ENCODE peak calls at places on chromosomes 1 and 21, in nine cellular contexts. One of them, this sample, is unnamed.

GRCh38 chr1:184986250-184986649 is 11.9 kb upstream of the NIBAN1 start:
- DNase-seq in iris pigment epithelial cell: peak
- DNase-seq in NCI-H2171: no peak
- DNase-seq in stimulated activated CD4-positive, alpha-beta T cell treated with anti-CD3 and anti-CD28 coated beads, TNF-alpha, amount 100 ng/mL, for 4 hours: no peak
- DNase-seq in cardiac muscle cell: peak
- DNase-seq in cardiac fibroblast: peak
- DNase-seq in transverse colon: no peak
- DNase-seq in GM06990: no peak
- DNase-seq in A549: peak
- DNase-seq in this sample: peak

GRCh38 chr1:86788300-86789206 is 84.2 kb downstream of the SH3GLB1 start:
- DNase-seq in iris pigment epithelial cell: peak
- DNase-seq in NCI-H2171: no peak
- DNase-seq in stimulated activated CD4-positive, alpha-beta T cell treated with anti-CD3 and anti-CD28 coated beads, TNF-alpha, amount 100 ng/mL, for 4 hours: no peak
- DNase-seq in cardiac muscle cell: peak
- DNase-seq in cardiac fibroblast: peak
- DNase-seq in transverse colon: no peak
- DNase-seq in GM06990: no peak
- DNase-seq in A549: peak
- DNase-seq in this sample: peak

GRCh38 chr1:119068427-119068826 is 72.0 kb downstream of the WARS2 start:
- DNase-seq in iris pigment epithelial cell: no peak
- DNase-seq in NCI-H2171: no peak
- DNase-seq in stimulated activated CD4-positive, alpha-beta T cell treated with anti-CD3 and anti-CD28 coated beads, TNF-alpha, amount 100 ng/mL, for 4 hours: no peak
- DNase-seq in cardiac muscle cell: no peak
- DNase-seq in cardiac fibroblast: no peak
- DNase-seq in transverse colon: no peak
- DNase-seq in GM06990: no peak
- DNase-seq in A549: no peak
- DNase-seq in this sample: no peak

GRCh38 chr1:78145105-78145580 is 99.4 kb downstream of the GIPC2 start:
- DNase-seq in iris pigment epithelial cell: peak
- DNase-seq in NCI-H2171: no peak
- DNase-seq in stimulated activated CD4-positive, alpha-beta T cell treated with anti-CD3 and anti-CD28 coated beads, TNF-alpha, amount 100 ng/mL, for 4 hours: no peak
- DNase-seq in cardiac muscle cell: peak
- DNase-seq in cardiac fibroblast: peak
- DNase-seq in transverse colon: peak
- DNase-seq in GM06990: no peak
- DNase-seq in A549: peak
- DNase-seq in this sample: peak

GRCh38 chr21:35475768-35476167 is 426.7 kb upstream of the RUNX1 start:
- DNase-seq in iris pigment epithelial cell: peak
- DNase-seq in NCI-H2171: no peak
- DNase-seq in stimulated activated CD4-positive, alpha-beta T cell treated with anti-CD3 and anti-CD28 coated beads, TNF-alpha, amount 100 ng/mL, for 4 hours: no peak
- DNase-seq in cardiac muscle cell: peak
- DNase-seq in cardiac fibroblast: peak
- DNase-seq in transverse colon: no peak
- DNase-seq in GM06990: no peak
- DNase-seq in A549: no peak
- DNase-seq in this sample: peak

GRCh38 chr1:181424786-181425403 is 58.4 kb upstream of the CACNA1E start:
- DNase-seq in iris pigment epithelial cell: peak
- DNase-seq in NCI-H2171: peak
- DNase-seq in stimulated activated CD4-positive, alpha-beta T cell treated with anti-CD3 and anti-CD28 coated beads, TNF-alpha, amount 100 ng/mL, for 4 hours: peak
- DNase-seq in cardiac muscle cell: peak
- DNase-seq in cardiac fibroblast: peak
- DNase-seq in transverse colon: peak
- DNase-seq in GM06990: peak
- DNase-seq in A549: peak
- DNase-seq in this sample: peak

GRCh38 chr21:35940074-35940927 is 120.0 kb downstream of the SETD4 start:
- DNase-seq in iris pigment epithelial cell: peak
- DNase-seq in NCI-H2171: no peak
- DNase-seq in stimulated activated CD4-positive, alpha-beta T cell treated with anti-CD3 and anti-CD28 coated beads, TNF-alpha, amount 100 ng/mL, for 4 hours: no peak
- DNase-seq in cardiac muscle cell: peak
- DNase-seq in cardiac fibroblast: peak
- DNase-seq in transverse colon: peak
- DNase-seq in GM06990: no peak
- DNase-seq in A549: peak
- DNase-seq in this sample: peak

GRCh38 chr1:68234094-68234493 is 1.8 kb upstream of the WLS start:
- DNase-seq in iris pigment epithelial cell: no peak
- DNase-seq in NCI-H2171: no peak
- DNase-seq in stimulated activated CD4-positive, alpha-beta T cell treated with anti-CD3 and anti-CD28 coated beads, TNF-alpha, amount 100 ng/mL, for 4 hours: no peak
- DNase-seq in cardiac muscle cell: no peak
- DNase-seq in cardiac fibroblast: no peak
- DNase-seq in transverse colon: no peak
- DNase-seq in GM06990: no peak
- DNase-seq in A549: no peak
- DNase-seq in this sample: no peak

GRCh38 chr1:7783178-7783711 is 846 bp upstream of the PER3 start:
- DNase-seq in iris pigment epithelial cell: peak
- DNase-seq in NCI-H2171: no peak
- DNase-seq in stimulated activated CD4-positive, alpha-beta T cell treated with anti-CD3 and anti-CD28 coated beads, TNF-alpha, amount 100 ng/mL, for 4 hours: no peak
- DNase-seq in cardiac muscle cell: peak
- DNase-seq in cardiac fibroblast: peak
- DNase-seq in transverse colon: peak
- DNase-seq in GM06990: peak
- DNase-seq in A549: peak
- DNase-seq in this sample: peak

GRCh38 chr1:192788184-192788583 is 20.7 kb upstream of the RGS2 start:
- DNase-seq in iris pigment epithelial cell: peak
- DNase-seq in NCI-H2171: no peak
- DNase-seq in stimulated activated CD4-positive, alpha-beta T cell treated with anti-CD3 and anti-CD28 coated beads, TNF-alpha, amount 100 ng/mL, for 4 hours: no peak
- DNase-seq in cardiac muscle cell: peak
- DNase-seq in cardiac fibroblast: peak
- DNase-seq in transverse colon: no peak
- DNase-seq in GM06990: no peak
- DNase-seq in A549: peak
- DNase-seq in this sample: no peak

GRCh38 chr1:77757066-77757584 is 2.5 kb downstream of the USP33 start:
- DNase-seq in iris pigment epithelial cell: no peak
- DNase-seq in NCI-H2171: no peak
- DNase-seq in stimulated activated CD4-positive, alpha-beta T cell treated with anti-CD3 and anti-CD28 coated beads, TNF-alpha, amount 100 ng/mL, for 4 hours: no peak
- DNase-seq in cardiac muscle cell: peak
- DNase-seq in cardiac fibroblast: no peak
- DNase-seq in transverse colon: no peak
- DNase-seq in GM06990: no peak
- DNase-seq in A549: no peak
- DNase-seq in this sample: no peak

GRCh38 chr1:73065585-73065984 is 783.2 kb upstream of the NEGR1 start:
- DNase-seq in iris pigment epithelial cell: no peak
- DNase-seq in NCI-H2171: no peak
- DNase-seq in stimulated activated CD4-positive, alpha-beta T cell treated with anti-CD3 and anti-CD28 coated beads, TNF-alpha, amount 100 ng/mL, for 4 hours: no peak
- DNase-seq in cardiac muscle cell: no peak
- DNase-seq in cardiac fibroblast: no peak
- DNase-seq in transverse colon: no peak
- DNase-seq in GM06990: no peak
- DNase-seq in A549: no peak
- DNase-seq in this sample: no peak

GRCh38 chr1:171313319-171313834 is 606 bp upstream of the FMO4 start:
- DNase-seq in iris pigment epithelial cell: no peak
- DNase-seq in NCI-H2171: no peak
- DNase-seq in stimulated activated CD4-positive, alpha-beta T cell treated with anti-CD3 and anti-CD28 coated beads, TNF-alpha, amount 100 ng/mL, for 4 hours: no peak
- DNase-seq in cardiac muscle cell: no peak
- DNase-seq in cardiac fibroblast: no peak
- DNase-seq in transverse colon: no peak
- DNase-seq in GM06990: no peak
- DNase-seq in A549: no peak
- DNase-seq in this sample: no peak

GRCh38 chr1:79323240-79324025 is 316.9 kb upstream of the ADGRL4 start:
- DNase-seq in iris pigment epithelial cell: peak
- DNase-seq in NCI-H2171: no peak
- DNase-seq in stimulated activated CD4-positive, alpha-beta T cell treated with anti-CD3 and anti-CD28 coated beads, TNF-alpha, amount 100 ng/mL, for 4 hours: no peak
- DNase-seq in cardiac muscle cell: peak
- DNase-seq in cardiac fibroblast: peak
- DNase-seq in transverse colon: no peak
- DNase-seq in GM06990: no peak
- DNase-seq in A549: peak
- DNase-seq in this sample: peak

GRCh38 chr1:59759156-59759925 is 55.4 kb upstream of the HOOK1 start:
- DNase-seq in iris pigment epithelial cell: peak
- DNase-seq in NCI-H2171: peak
- DNase-seq in stimulated activated CD4-positive, alpha-beta T cell treated with anti-CD3 and anti-CD28 coated beads, TNF-alpha, amount 100 ng/mL, for 4 hours: peak
- DNase-seq in cardiac muscle cell: peak
- DNase-seq in cardiac fibroblast: peak
- DNase-seq in transverse colon: peak
- DNase-seq in GM06990: peak
- DNase-seq in A549: peak
- DNase-seq in this sample: peak

GRCh38 chr1:10980841-10981727 is 31.4 kb upstream of the TARDBP start:
- DNase-seq in iris pigment epithelial cell: no peak
- DNase-seq in NCI-H2171: no peak
- DNase-seq in stimulated activated CD4-positive, alpha-beta T cell treated with anti-CD3 and anti-CD28 coated beads, TNF-alpha, amount 100 ng/mL, for 4 hours: no peak
- DNase-seq in cardiac muscle cell: peak
- DNase-seq in cardiac fibroblast: peak
- DNase-seq in transverse colon: no peak
- DNase-seq in GM06990: no peak
- DNase-seq in A549: no peak
- DNase-seq in this sample: no peak

GRCh38 chr1:8598783-8599182 is 218.7 kb downstream of the RERE start:
- DNase-seq in iris pigment epithelial cell: peak
- DNase-seq in NCI-H2171: no peak
- DNase-seq in stimulated activated CD4-positive, alpha-beta T cell treated with anti-CD3 and anti-CD28 coated beads, TNF-alpha, amount 100 ng/mL, for 4 hours: no peak
- DNase-seq in cardiac muscle cell: peak
- DNase-seq in cardiac fibroblast: no peak
- DNase-seq in transverse colon: no peak
- DNase-seq in GM06990: no peak
- DNase-seq in A549: no peak
- DNase-seq in this sample: peak

GRCh38 chr1:54121482-54122130 is 31.2 kb downstream of the CDCP2 start:
- DNase-seq in iris pigment epithelial cell: peak
- DNase-seq in NCI-H2171: peak
- DNase-seq in stimulated activated CD4-positive, alpha-beta T cell treated with anti-CD3 and anti-CD28 coated beads, TNF-alpha, amount 100 ng/mL, for 4 hours: peak
- DNase-seq in cardiac muscle cell: peak
- DNase-seq in cardiac fibroblast: peak
- DNase-seq in transverse colon: peak
- DNase-seq in GM06990: peak
- DNase-seq in A549: peak
- DNase-seq in this sample: peak

GRCh38 chr1:230123280-230124186 is 56.5 kb downstream of the GALNT2 start:
- DNase-seq in iris pigment epithelial cell: peak
- DNase-seq in NCI-H2171: no peak
- DNase-seq in stimulated activated CD4-positive, alpha-beta T cell treated with anti-CD3 and anti-CD28 coated beads, TNF-alpha, amount 100 ng/mL, for 4 hours: no peak
- DNase-seq in cardiac muscle cell: no peak
- DNase-seq in cardiac fibroblast: peak
- DNase-seq in transverse colon: no peak
- DNase-seq in GM06990: peak
- DNase-seq in A549: no peak
- DNase-seq in this sample: no peak

GRCh38 chr1:7566417-7567375 is 204.4 kb upstream of the VAMP3 start:
- DNase-seq in iris pigment epithelial cell: no peak
- DNase-seq in NCI-H2171: no peak
- DNase-seq in stimulated activated CD4-positive, alpha-beta T cell treated with anti-CD3 and anti-CD28 coated beads, TNF-alpha, amount 100 ng/mL, for 4 hours: no peak
- DNase-seq in cardiac muscle cell: no peak
- DNase-seq in cardiac fibroblast: no peak
- DNase-seq in transverse colon: no peak
- DNase-seq in GM06990: no peak
- DNase-seq in A549: no peak
- DNase-seq in this sample: no peak

GRCh38 chr21:36859744-36860501 is 106.5 kb downstream of the HLCS start:
- DNase-seq in iris pigment epithelial cell: peak
- DNase-seq in NCI-H2171: no peak
- DNase-seq in stimulated activated CD4-positive, alpha-beta T cell treated with anti-CD3 and anti-CD28 coated beads, TNF-alpha, amount 100 ng/mL, for 4 hours: no peak
- DNase-seq in cardiac muscle cell: peak
- DNase-seq in cardiac fibroblast: peak
- DNase-seq in transverse colon: peak
- DNase-seq in GM06990: peak
- DNase-seq in A549: peak
- DNase-seq in this sample: peak

GRCh38 chr1:104402178-104402577 is 652.5 kb downstream of the AMY1C start:
- DNase-seq in iris pigment epithelial cell: no peak
- DNase-seq in NCI-H2171: no peak
- DNase-seq in stimulated activated CD4-positive, alpha-beta T cell treated with anti-CD3 and anti-CD28 coated beads, TNF-alpha, amount 100 ng/mL, for 4 hours: no peak
- DNase-seq in cardiac muscle cell: no peak
- DNase-seq in cardiac fibroblast: no peak
- DNase-seq in transverse colon: no peak
- DNase-seq in GM06990: no peak
- DNase-seq in A549: no peak
- DNase-seq in this sample: no peak

GRCh38 chr1:25022361-25023189 is 92.5 kb upstream of the RUNX3 start:
- DNase-seq in iris pigment epithelial cell: peak
- DNase-seq in NCI-H2171: no peak
- DNase-seq in stimulated activated CD4-positive, alpha-beta T cell treated with anti-CD3 and anti-CD28 coated beads, TNF-alpha, amount 100 ng/mL, for 4 hours: peak
- DNase-seq in cardiac muscle cell: peak
- DNase-seq in cardiac fibroblast: peak
- DNase-seq in transverse colon: peak
- DNase-seq in GM06990: peak
- DNase-seq in A549: peak
- DNase-seq in this sample: no peak

GRCh38 chr1:31855038-31855845 is 39.4 kb upstream of the SPOCD1 start:
- DNase-seq in iris pigment epithelial cell: peak
- DNase-seq in NCI-H2171: no peak
- DNase-seq in stimulated activated CD4-positive, alpha-beta T cell treated with anti-CD3 and anti-CD28 coated beads, TNF-alpha, amount 100 ng/mL, for 4 hours: no peak
- DNase-seq in cardiac muscle cell: peak
- DNase-seq in cardiac fibroblast: peak
- DNase-seq in transverse colon: no peak
- DNase-seq in GM06990: no peak
- DNase-seq in A549: peak
- DNase-seq in this sample: no peak

GRCh38 chr1:228005511-228006033 is 1.2 kb upstream of the WNT3A start:
- DNase-seq in iris pigment epithelial cell: no peak
- DNase-seq in NCI-H2171: no peak
- DNase-seq in stimulated activated CD4-positive, alpha-beta T cell treated with anti-CD3 and anti-CD28 coated beads, TNF-alpha, amount 100 ng/mL, for 4 hours: no peak
- DNase-seq in cardiac muscle cell: no peak
- DNase-seq in cardiac fibroblast: no peak
- DNase-seq in transverse colon: no peak
- DNase-seq in GM06990: no peak
- DNase-seq in A549: peak
- DNase-seq in this sample: no peak

GRCh38 chr1:208988811-208989222 is 594.7 kb upstream of the CAMK1G start:
- DNase-seq in iris pigment epithelial cell: peak
- DNase-seq in NCI-H2171: no peak
- DNase-seq in stimulated activated CD4-positive, alpha-beta T cell treated with anti-CD3 and anti-CD28 coated beads, TNF-alpha, amount 100 ng/mL, for 4 hours: no peak
- DNase-seq in cardiac muscle cell: peak
- DNase-seq in cardiac fibroblast: peak
- DNase-seq in transverse colon: peak
- DNase-seq in GM06990: peak
- DNase-seq in A549: peak
- DNase-seq in this sample: peak

GRCh38 chr1:220575718-220576497 is 48.0 kb downstream of the MARK1 start:
- DNase-seq in iris pigment epithelial cell: no peak
- DNase-seq in NCI-H2171: no peak
- DNase-seq in stimulated activated CD4-positive, alpha-beta T cell treated with anti-CD3 and anti-CD28 coated beads, TNF-alpha, amount 100 ng/mL, for 4 hours: no peak
- DNase-seq in cardiac muscle cell: no peak
- DNase-seq in cardiac fibroblast: peak
- DNase-seq in transverse colon: no peak
- DNase-seq in GM06990: no peak
- DNase-seq in A549: no peak
- DNase-seq in this sample: no peak

GRCh38 chr1:23385119-23385621 is 15.5 kb upstream of the ZNF436 start:
- DNase-seq in iris pigment epithelial cell: no peak
- DNase-seq in NCI-H2171: no peak
- DNase-seq in stimulated activated CD4-positive, alpha-beta T cell treated with anti-CD3 and anti-CD28 coated beads, TNF-alpha, amount 100 ng/mL, for 4 hours: no peak
- DNase-seq in cardiac muscle cell: peak
- DNase-seq in cardiac fibroblast: no peak
- DNase-seq in transverse colon: no peak
- DNase-seq in GM06990: no peak
- DNase-seq in A549: no peak
- DNase-seq in this sample: no peak

GRCh38 chr1:74771913-74772515 is 39.1 kb downstream of the TYW3 start:
- DNase-seq in iris pigment epithelial cell: peak
- DNase-seq in NCI-H2171: peak
- DNase-seq in stimulated activated CD4-positive, alpha-beta T cell treated with anti-CD3 and anti-CD28 coated beads, TNF-alpha, amount 100 ng/mL, for 4 hours: no peak
- DNase-seq in cardiac muscle cell: peak
- DNase-seq in cardiac fibroblast: peak
- DNase-seq in transverse colon: no peak
- DNase-seq in GM06990: peak
- DNase-seq in A549: peak
- DNase-seq in this sample: peak

GRCh38 chr1:145979746-145980435 is 15.4 kb downstream of the POLR3GL start:
- DNase-seq in iris pigment epithelial cell: no peak
- DNase-seq in NCI-H2171: no peak
- DNase-seq in stimulated activated CD4-positive, alpha-beta T cell treated with anti-CD3 and anti-CD28 coated beads, TNF-alpha, amount 100 ng/mL, for 4 hours: no peak
- DNase-seq in cardiac muscle cell: peak
- DNase-seq in cardiac fibroblast: peak
- DNase-seq in transverse colon: peak
- DNase-seq in GM06990: peak
- DNase-seq in A549: no peak
- DNase-seq in this sample: peak